ENCODE peak calls at places on chromosome 20, in ten cellular contexts. J is stimulated activated CD4-positive, alpha-beta T cell treated with anti-CD3 and anti-CD28 coated beads, Interleukin-1b, Interleukin-23, amount 100 ng/mL, for 24 hours; S is transverse colon; V is fibroblast of the aortic adventitia; U is dermis microvascular lymphatic vessel endothelial cell; E is fibroblast of mammary gland; L is GM13976; T is HEK293T; O is nephron progenitor cell; Z is NCI-H1105. H is an unnamed sample.

GRCh38 chr20:57582432-57583288 is 21.8 kb downstream of the PCK1 start:
- DNase-seq in J (no peak), S (no peak), V (peak), U (no peak), E (peak), L (no peak), T (peak), O (peak), Z (peak), H (peak)

GRCh38 chr20:63641146-63641791 is 12.0 kb downstream of the STMN3 start:
- DNase-seq in J (no peak), S (peak), V (no peak), U (no peak), E (peak), L (no peak), T (no peak), O (no peak), Z (no peak), H (no peak)

GRCh38 chr20:63151554-63152321 is 64.2 kb downstream of the YTHDF1 start:
- DNase-seq in J (no peak), S (no peak), V (peak), U (no peak), E (peak), L (no peak), T (no peak), O (no peak), Z (no peak), H (no peak)

GRCh38 chr20:56848561-56848960 is 219.5 kb downstream of the TFAP2C start:
- DNase-seq in J (no peak), S (no peak), V (no peak), U (no peak), E (no peak), L (no peak), T (no peak), O (no peak), Z (no peak), H (no peak)

GRCh38 chr20:50027611-50028105 is 44.9 kb downstream of the SNAI1 start:
- DNase-seq in J (no peak), S (peak), V (peak), U (peak), E (peak), L (no peak), T (no peak), O (no peak), Z (no peak), H (peak)

GRCh38 chr20:56875052-56875663 is 246.1 kb downstream of the TFAP2C start:
- DNase-seq in J (no peak), S (peak), V (no peak), U (no peak), E (peak), L (no peak), T (no peak), O (no peak), Z (no peak), H (no peak)

GRCh38 chr20:5393218-5393870 is 76.6 kb upstream of the PROKR2 start:
- DNase-seq in J (no peak), S (no peak), V (no peak), U (no peak), E (no peak), L (no peak), T (no peak), O (no peak), Z (peak), H (peak)

GRCh38 chr20:37276494-37277252 is 12.8 kb upstream of the MANBAL start:
- DNase-seq in J (no peak), S (peak), V (peak), U (peak), E (peak), L (peak), T (no peak), O (no peak), Z (no peak), H (peak)

GRCh38 chr20:4812641-4813075 is 90.9 kb downstream of the PRND start:
- DNase-seq in J (no peak), S (peak), V (no peak), U (no peak), E (no peak), L (no peak), T (no peak), O (no peak), Z (no peak), H (no peak)

GRCh38 chr20:48066256-48066655 is 281.0 kb upstream of the SULF2 start:
- DNase-seq in J (no peak), S (no peak), V (no peak), U (peak), E (peak), L (no peak), T (no peak), O (no peak), Z (no peak), H (no peak)

GRCh38 chr20:45479822-45480221 is 10.3 kb downstream of the WFDC2 start:
- DNase-seq in J (no peak), S (no peak), V (no peak), U (no peak), E (no peak), L (no peak), T (no peak), O (no peak), Z (no peak), H (no peak)

GRCh38 chr20:45940053-45940452 is 5.6 kb downstream of the PCIF1 start:
- DNase-seq in J (no peak), S (no peak), V (no peak), U (no peak), E (no peak), L (no peak), T (no peak), O (no peak), Z (no peak), H (no peak)

GRCh38 chr20:62266851-62267250 is 28.5 kb downstream of the OSBPL2 start:
- DNase-seq in J (no peak), S (no peak), V (no peak), U (no peak), E (no peak), L (no peak), T (no peak), O (no peak), Z (no peak), H (no peak)

GRCh38 chr20:3970016-3970415 is 45.3 kb downstream of the RNF24 start:
- DNase-seq in J (no peak), S (peak), V (no peak), U (no peak), E (no peak), L (no peak), T (no peak), O (no peak), Z (no peak), H (no peak)

GRCh38 chr20:37856932-37857660 is 45.8 kb upstream of the VSTM2L start:
- DNase-seq in J (no peak), S (no peak), V (peak), U (no peak), E (peak), L (peak), T (no peak), O (no peak), Z (no peak), H (no peak)

GRCh38 chr20:48771542-48771941 is 56.3 kb downstream of the PREX1 start:
- DNase-seq in J (no peak), S (no peak), V (peak), U (no peak), E (peak), L (no peak), T (no peak), O (peak), Z (no peak), H (no peak)

GRCh38 chr20:52379723-52380336 is 188.3 kb upstream of the ZFP64 start:
- DNase-seq in J (peak), S (peak), V (peak), U (peak), E (peak), L (peak), T (peak), O (peak), Z (no peak), H (peak)

GRCh38 chr20:40868568-40869223 is 159.9 kb upstream of the TOP1 start:
- DNase-seq in J (no peak), S (no peak), V (peak), U (no peak), E (peak), L (no peak), T (no peak), O (no peak), Z (no peak), H (no peak)

GRCh38 chr20:62305149-62305764 is 2.5 kb downstream of the ADRM1 start:
- DNase-seq in J (no peak), S (no peak), V (peak), U (no peak), E (no peak), L (no peak), T (no peak), O (no peak), Z (no peak), H (no peak)

GRCh38 chr20:48928832-48929725 is 7.6 kb downstream of the ARFGEF2 start:
- DNase-seq in J (no peak), S (no peak), V (peak), U (peak), E (no peak), L (no peak), T (no peak), O (no peak), Z (no peak), H (no peak)

GRCh38 chr20:57391439-57392129 is 388 bp downstream of the RBM38 start:
- DNase-seq in J (no peak), S (peak), V (peak), U (no peak), E (no peak), L (peak), T (peak), O (peak), Z (no peak), H (peak)

GRCh38 chr20:52236292-52236691 is 44.7 kb upstream of the ZFP64 start:
- DNase-seq in J (no peak), S (no peak), V (no peak), U (no peak), E (no peak), L (no peak), T (no peak), O (no peak), Z (no peak), H (no peak)

GRCh38 chr20:39181490-39181889 is 219.3 kb downstream of the DHX35 start:
- DNase-seq in J (no peak), S (no peak), V (no peak), U (no peak), E (no peak), L (no peak), T (no peak), O (no peak), Z (no peak), H (no peak)

GRCh38 chr20:4666001-4666470 is 55.7 kb upstream of the PRND start:
- DNase-seq in J (no peak), S (peak), V (peak), U (no peak), E (peak), L (no peak), T (no peak), O (no peak), Z (no peak), H (no peak)

H was measured in SK-N-SH.